ENCODE peak calls at places on chromosomes 12 and 14, in six cellular contexts. One of them, this sample, is unnamed.
A peak's percentile ranks its signal among the peaks of the same experiment; 100 is the strongest.

GRCh38 chr14:61252354-61253063 is 28.6 kb downstream of the TMEM30B start:
- DNase-seq in A549: peak; percentile 88
- DNase-seq in stomach: peak; percentile 69
- DNase-seq in ovary: peak; percentile 77
- DNase-seq in MM.1S: peak; percentile 63
- DNase-seq in CD8-positive, alpha-beta memory T cell: peak; percentile 38
- DNase-seq in this sample: peak; percentile 12

GRCh38 chr12:118981285-118982201 is at the start of gene SRRM4:
- DNase-seq in stomach: peak; percentile 28
- DNase-seq in A549: no peak
- DNase-seq in ovary: no peak
- DNase-seq in CD8-positive, alpha-beta memory T cell: no peak
- DNase-seq in MM.1S: no peak
- DNase-seq in this sample: no peak

GRCh38 chr12:108055135-108055534 is 74.0 kb upstream of the WSCD2 start:
- DNase-seq in A549: no peak
- DNase-seq in MM.1S: no peak
- DNase-seq in stomach: no peak
- DNase-seq in CD8-positive, alpha-beta memory T cell: no peak
- DNase-seq in ovary: no peak
- DNase-seq in this sample: no peak

GRCh38 chr14:96994999-96995398 is 197.8 kb downstream of the VRK1 start:
- DNase-seq in ovary: no peak
- DNase-seq in A549: no peak
- DNase-seq in stomach: no peak
- DNase-seq in CD8-positive, alpha-beta memory T cell: no peak
- DNase-seq in MM.1S: no peak
- DNase-seq in this sample: no peak

GRCh38 chr12:127077262-127078045 is 1189.5 kb upstream of the TMEM132C start:
- DNase-seq in CD8-positive, alpha-beta memory T cell: no peak
- DNase-seq in MM.1S: no peak
- DNase-seq in stomach: no peak
- DNase-seq in A549: no peak
- DNase-seq in ovary: no peak
- DNase-seq in this sample: no peak

GRCh38 chr12:69838086-69838440 is 13.0 kb downstream of the MYRFL start:
- DNase-seq in ovary: no peak
- DNase-seq in A549: no peak
- DNase-seq in stomach: no peak
- DNase-seq in MM.1S: no peak
- DNase-seq in CD8-positive, alpha-beta memory T cell: no peak
- DNase-seq in this sample: no peak

GRCh38 chr12:132429122-132429931 is 60.6 kb upstream of the FBRSL1 start:
- DNase-seq in CD8-positive, alpha-beta memory T cell: no peak
- DNase-seq in A549: no peak
- DNase-seq in MM.1S: no peak
- DNase-seq in stomach: peak; percentile 38
- DNase-seq in ovary: no peak
- DNase-seq in this sample: no peak

GRCh38 chr12:57985685-57986084 is 44.3 kb downstream of the ATP23 start:
- DNase-seq in A549: no peak
- DNase-seq in MM.1S: no peak
- DNase-seq in stomach: no peak
- DNase-seq in CD8-positive, alpha-beta memory T cell: no peak
- DNase-seq in ovary: no peak
- DNase-seq in this sample: no peak

GRCh38 chr14:60051690-60052324 is 39.9 kb upstream of the PCNX4 start:
- DNase-seq in ovary: no peak
- DNase-seq in CD8-positive, alpha-beta memory T cell: no peak
- DNase-seq in MM.1S: no peak
- DNase-seq in A549: no peak
- DNase-seq in stomach: no peak
- DNase-seq in this sample: peak; percentile 19

GRCh38 chr14:76772300-76773187 is 11.3 kb downstream of the VASH1 start:
- DNase-seq in CD8-positive, alpha-beta memory T cell: no peak
- DNase-seq in MM.1S: no peak
- DNase-seq in ovary: peak; percentile 86
- DNase-seq in stomach: no peak
- DNase-seq in A549: no peak
- DNase-seq in this sample: no peak

DNA sequence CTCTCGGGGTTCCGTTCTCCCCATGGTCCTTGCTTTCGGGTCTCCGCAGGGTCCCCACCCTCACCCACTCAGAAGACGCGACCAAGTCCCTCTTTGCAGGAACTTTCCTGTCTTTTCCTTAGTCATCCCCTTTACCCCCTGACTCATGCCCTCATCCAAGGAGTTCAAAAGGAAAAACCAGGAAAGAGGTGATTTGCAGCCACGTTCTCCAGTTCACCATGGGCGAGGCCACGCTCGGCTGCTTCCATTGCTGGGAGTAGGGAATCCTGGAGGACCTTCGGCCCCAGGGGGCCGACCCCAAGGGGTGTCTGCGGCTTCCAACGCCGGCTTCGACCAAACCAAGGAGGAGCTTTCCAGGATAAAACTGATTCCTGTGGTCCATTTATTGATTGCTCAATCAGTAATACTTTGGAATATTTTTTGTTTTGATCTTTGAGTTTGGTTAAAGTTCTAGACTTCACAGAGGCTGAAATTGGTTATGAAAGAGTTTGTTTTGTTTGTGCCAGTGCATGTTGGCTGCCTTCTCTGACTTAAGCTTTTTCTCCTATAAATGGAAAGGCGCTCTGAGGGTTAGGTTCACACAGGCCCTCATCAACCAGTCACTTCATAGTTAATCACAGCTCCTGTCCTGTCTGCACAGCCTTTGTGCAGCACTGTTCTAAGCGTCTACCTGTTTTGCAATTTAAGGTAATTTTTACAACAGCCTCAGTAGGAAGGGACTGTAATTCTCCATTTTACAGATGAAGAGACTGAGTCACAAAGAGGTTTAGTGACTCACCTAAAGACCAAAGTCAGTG is 827 bp downstream of the ALDH2 start:
- DNase-seq in MM.1S: no peak
- DNase-seq in A549: peak; percentile 67
- DNase-seq in CD8-positive, alpha-beta memory T cell: no peak
- DNase-seq in ovary: no peak
- DNase-seq in stomach: no peak
- DNase-seq in this sample: no peak
- H3K4me1 ChIP-seq in MM.1S: no peaks in the 10 kb centered on the region
- H3K4me1 ChIP-seq in A549: peaks cover 26% of the 10 kb centered on the region
- H3K4me1 ChIP-seq in CD8-positive, alpha-beta memory T cell: peaks cover 4% of the 10 kb centered on the region
- H3K4me1 ChIP-seq in ovary: peaks cover 13% of the 10 kb centered on the region
- H3K4me1 ChIP-seq in stomach: peaks cover 68% of the 10 kb centered on the region
- H3K4me1 ChIP-seq in this sample: peaks cover 8% of the 10 kb centered on the region

GRCh38 chr12:131222271-131223139 is 268.8 kb downstream of the ADGRD1 start:
- DNase-seq in A549: no peak
- DNase-seq in MM.1S: no peak
- DNase-seq in ovary: no peak
- DNase-seq in CD8-positive, alpha-beta memory T cell: no peak
- DNase-seq in stomach: no peak
- DNase-seq in this sample: no peak
- H3K4me1 ChIP-seq in A549: peaks cover 34% of the 10 kb centered on the region
- H3K4me1 ChIP-seq in MM.1S: no peaks in the 10 kb centered on the region
- H3K4me1 ChIP-seq in ovary: peaks cover 2% of the 10 kb centered on the region
- H3K4me1 ChIP-seq in CD8-positive, alpha-beta memory T cell: no peaks in the 10 kb centered on the region
- H3K4me1 ChIP-seq in stomach: no peaks in the 10 kb centered on the region
- H3K4me1 ChIP-seq in this sample: no peaks in the 10 kb centered on the region

DNA sequence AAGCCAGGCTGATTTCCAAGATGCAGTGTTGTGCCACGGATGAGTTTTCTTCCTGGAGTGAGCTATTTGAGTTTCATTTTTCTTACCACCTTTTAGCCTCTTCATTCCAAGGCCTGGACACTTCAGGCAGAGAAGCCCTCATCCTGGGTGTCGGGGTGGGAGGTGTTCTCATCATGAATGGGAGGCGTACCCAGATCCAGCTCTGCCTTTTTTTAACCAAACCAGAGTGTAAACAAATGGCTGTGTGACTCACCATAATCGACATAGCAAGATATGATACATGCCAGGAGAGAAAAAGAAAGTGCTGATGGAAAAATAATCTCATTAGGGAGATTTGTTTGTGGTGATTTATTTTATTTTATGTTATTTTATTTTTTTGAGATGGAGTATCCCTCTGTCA is 80.0 kb downstream of the ARF6 start:
- DNase-seq in stomach: peak; percentile 36
- DNase-seq in A549: peak; percentile 88
- DNase-seq in CD8-positive, alpha-beta memory T cell: no peak
- DNase-seq in MM.1S: peak; percentile 16
- DNase-seq in ovary: peak; percentile 47
- DNase-seq in this sample: no peak
- H3K4me1 ChIP-seq in stomach: peaks cover 44% of the 10 kb centered on the region
- H3K4me1 ChIP-seq in A549: peaks cover 70% of the 10 kb centered on the region
- H3K4me1 ChIP-seq in CD8-positive, alpha-beta memory T cell: peaks cover 70% of the 10 kb centered on the region
- H3K4me1 ChIP-seq in MM.1S: peaks cover 28% of the 10 kb centered on the region
- H3K4me1 ChIP-seq in ovary: peaks cover 19% of the 10 kb centered on the region
- H3K4me1 ChIP-seq in this sample: peaks cover 49% of the 10 kb centered on the region

GRCh38 chr12:612293-612692 is 51.0 kb downstream of the NINJ2 start:
- DNase-seq in ovary: no peak
- DNase-seq in stomach: no peak
- DNase-seq in MM.1S: no peak
- DNase-seq in CD8-positive, alpha-beta memory T cell: no peak
- DNase-seq in A549: no peak
- DNase-seq in this sample: no peak

GRCh38 chr12:608921-609320 is 54.3 kb downstream of the NINJ2 start:
- DNase-seq in stomach: no peak
- DNase-seq in ovary: no peak
- DNase-seq in MM.1S: no peak
- DNase-seq in A549: no peak
- DNase-seq in CD8-positive, alpha-beta memory T cell: no peak
- DNase-seq in this sample: no peak

GRCh38 chr12:604956-605355 is 58.3 kb downstream of the NINJ2 start:
- DNase-seq in MM.1S: no peak
- DNase-seq in stomach: no peak
- DNase-seq in CD8-positive, alpha-beta memory T cell: no peak
- DNase-seq in A549: no peak
- DNase-seq in ovary: no peak
- DNase-seq in this sample: no peak

GRCh38 chr12:608413-608812 is 54.8 kb downstream of the NINJ2 start:
- DNase-seq in ovary: no peak
- DNase-seq in stomach: no peak
- DNase-seq in A549: no peak
- DNase-seq in CD8-positive, alpha-beta memory T cell: no peak
- DNase-seq in MM.1S: no peak
- DNase-seq in this sample: no peak

DNA sequence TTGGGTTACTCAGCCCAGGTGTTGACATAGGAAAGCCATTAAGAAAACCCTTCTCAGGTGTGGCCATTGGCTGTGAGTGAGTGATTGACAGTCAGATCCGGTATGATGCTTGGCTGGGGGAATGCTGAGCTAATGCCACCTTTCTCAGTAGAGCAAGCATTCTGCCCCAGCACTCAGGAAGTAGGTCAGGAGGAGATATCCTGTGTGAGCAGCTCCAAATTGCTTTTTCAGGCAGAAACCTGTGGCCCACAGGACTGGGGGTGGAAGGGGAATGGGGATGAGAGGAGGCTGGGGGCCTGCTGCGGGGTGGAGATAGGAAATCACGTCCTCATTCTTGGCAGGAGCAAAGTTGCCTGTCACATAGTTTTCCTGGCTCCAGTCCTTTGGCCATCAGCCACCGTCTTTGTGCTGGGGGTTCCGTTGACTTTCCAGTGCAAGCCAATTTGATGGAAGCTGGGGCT is 55.7 kb downstream of the NINJ2 start:
- DNase-seq in CD8-positive, alpha-beta memory T cell: no peak
- DNase-seq in stomach: peak; percentile 33
- DNase-seq in A549: no peak
- DNase-seq in MM.1S: no peak
- DNase-seq in ovary: peak; percentile 42
- DNase-seq in this sample: no peak
- H3K4me1 ChIP-seq in CD8-positive, alpha-beta memory T cell: peaks cover 16% of the 10 kb centered on the region
- H3K4me1 ChIP-seq in stomach: peaks cover 12% of the 10 kb centered on the region
- H3K4me1 ChIP-seq in A549: peaks cover 12% of the 10 kb centered on the region
- H3K4me1 ChIP-seq in MM.1S: peaks cover 5% of the 10 kb centered on the region
- H3K4me1 ChIP-seq in ovary: no peaks in the 10 kb centered on the region
- H3K4me1 ChIP-seq in this sample: peaks cover 6% of the 10 kb centered on the region

GRCh38 chr14:103396463-103396862 is 11.2 kb downstream of the MARK3 start:
- DNase-seq in stomach: no peak
- DNase-seq in MM.1S: no peak
- DNase-seq in CD8-positive, alpha-beta memory T cell: no peak
- DNase-seq in A549: no peak
- DNase-seq in ovary: no peak
- DNase-seq in this sample: no peak
- H3K4me1 ChIP-seq in stomach: peaks cover 81% of the 10 kb centered on the region
- H3K4me1 ChIP-seq in MM.1S: peaks cover 2% of the 10 kb centered on the region
- H3K4me1 ChIP-seq in CD8-positive, alpha-beta memory T cell: peaks cover 64% of the 10 kb centered on the region
- H3K4me1 ChIP-seq in A549: peaks cover 63% of the 10 kb centered on the region
- H3K4me1 ChIP-seq in ovary: peaks cover 26% of the 10 kb centered on the region
- H3K4me1 ChIP-seq in this sample: peaks cover 53% of the 10 kb centered on the region

DNA sequence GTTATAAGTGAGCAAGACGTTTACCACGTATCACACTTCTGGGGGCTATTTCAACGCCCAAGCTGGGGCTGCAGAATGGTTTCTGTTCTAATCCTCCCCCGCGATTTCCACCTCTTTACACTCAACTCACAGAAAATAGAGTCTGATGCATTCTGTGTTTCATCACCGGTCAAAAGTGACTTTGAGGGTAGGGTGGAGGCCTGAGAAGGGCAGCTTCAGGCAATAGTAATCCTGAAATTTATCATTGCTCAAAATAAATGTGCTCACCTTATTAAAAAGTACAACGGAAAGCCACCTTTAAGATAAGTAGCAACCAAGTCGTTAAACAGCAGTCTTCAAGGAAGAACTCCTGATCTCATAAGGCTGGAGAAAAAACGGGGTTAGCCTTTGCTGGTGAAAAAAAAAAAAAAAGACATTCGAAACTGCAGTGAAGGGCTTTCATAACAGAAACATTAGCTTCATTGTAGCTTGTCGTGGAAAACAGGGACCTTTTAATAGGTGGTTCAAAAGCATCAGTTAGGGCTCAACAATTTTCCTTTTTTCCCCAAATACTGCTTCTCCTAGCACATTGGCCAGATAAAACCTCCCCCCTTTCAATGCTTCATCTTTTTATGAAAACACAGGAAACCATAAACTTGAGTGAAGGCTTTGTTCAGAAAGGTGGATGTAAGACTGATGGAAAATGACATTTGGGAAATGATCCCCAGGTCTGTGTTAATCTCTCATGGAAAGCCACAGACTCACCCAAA is 63.7 kb upstream of the PTGR2 start:
- DNase-seq in stomach: no peak
- DNase-seq in A549: no peak
- DNase-seq in CD8-positive, alpha-beta memory T cell: no peak
- DNase-seq in MM.1S: peak; percentile 27
- DNase-seq in ovary: peak; percentile 46
- DNase-seq in this sample: no peak
- H3K4me1 ChIP-seq in stomach: peaks cover 64% of the 10 kb centered on the region
- H3K4me1 ChIP-seq in A549: peaks cover 33% of the 10 kb centered on the region
- H3K4me1 ChIP-seq in CD8-positive, alpha-beta memory T cell: peaks cover 49% of the 10 kb centered on the region
- H3K4me1 ChIP-seq in MM.1S: peaks cover 7% of the 10 kb centered on the region
- H3K4me1 ChIP-seq in ovary: peaks cover 32% of the 10 kb centered on the region
- H3K4me1 ChIP-seq in this sample: peaks cover 45% of the 10 kb centered on the region